ENCODE peak calls at places on chromosome 4, in eight cellular contexts. O is uterus, U is A549, K is fibroblast of lung, Y is body of pancreas, Q is neural progenitor cell, C is heart left ventricle, T is upper lobe of right lung. V is an unnamed sample.

GRCh38 chr4:42359686-42360085 is 37.6 kb upstream of the SHISA3 start:
- DNase-seq in O (no peak), U (no peak), K (peak; percentile 59), Y (no peak), Q (no peak), C (no peak), T (no peak), V (no peak)

GRCh38 chr4:57109530-57109846 is 697 bp downstream of the IGFBP7 start:
- DNase-seq in O (peak; percentile 24), U (no peak), K (no peak), Y (no peak), Q (no peak), C (no peak), T (no peak), V (no peak)

GRCh38 chr4:15912236-15912635 is 26.3 kb downstream of the FGFBP1 start:
- DNase-seq in O (no peak), U (no peak), K (no peak), Y (no peak), Q (no peak), C (no peak), T (no peak), V (no peak)

GRCh38 chr4:186651624-186652023 is 72.0 kb downstream of the FAT1 start:
- DNase-seq in O (no peak), U (peak; percentile 28), K (peak; percentile 52), Y (peak; percentile 94), Q (peak; percentile 82), C (peak; percentile 76), T (no peak), V (peak; percentile 35)

GRCh38 chr4:183303278-183303677 is 16.8 kb downstream of the CLDN22 start:
- DNase-seq in O (no peak), U (no peak), K (no peak), Y (no peak), Q (no peak), C (no peak), T (no peak), V (no peak)

GRCh38 chr4:132838244-132838643 is 310.9 kb upstream of the PCDH10 start:
- DNase-seq in O (no peak), U (no peak), K (no peak), Y (no peak), Q (no peak), C (no peak), T (no peak), V (no peak)

GRCh38 chr4:176309046-176309445 is 10.7 kb upstream of the SPCS3 start:
- DNase-seq in O (no peak), U (no peak), K (no peak), Y (no peak), Q (no peak), C (no peak), T (no peak), V (no peak)

GRCh38 chr4:173794662-173795061 is 264.6 kb upstream of the HAND2 start:
- DNase-seq in O (no peak), U (no peak), K (peak; percentile 78), Y (no peak), Q (no peak), C (no peak), T (no peak), V (no peak)

GRCh38 chr4:93416337-93417102 is 412.0 kb upstream of the ATOH1 start:
- DNase-seq in O (no peak), U (no peak), K (peak; percentile 27), Y (no peak), Q (no peak), C (no peak), T (no peak), V (no peak)

GRCh38 chr4:7187297-7187592 is 5.1 kb upstream of the SORCS2 start:
- DNase-seq in O (peak; percentile 8), U (no peak), K (no peak), Y (no peak), Q (no peak), C (no peak), T (peak; percentile 37), V (no peak)

GRCh38 chr4:16026155-16026761 is 57.6 kb downstream of the PROM1 start:
- DNase-seq in O (no peak), U (peak; percentile 21), K (peak; percentile 74), Y (peak; percentile 13), Q (peak; percentile 79), C (no peak), T (no peak), V (no peak)

GRCh38 chr4:118356731-118357130 is 3.9 kb upstream of the PRSS12 start:
- DNase-seq in O (no peak), U (no peak), K (peak; percentile 49), Y (no peak), Q (no peak), C (no peak), T (no peak), V (no peak)

GRCh38 chr4:158580064-158580463 is 58.4 kb downstream of the RXFP1 start:
- DNase-seq in O (no peak), U (no peak), K (no peak), Y (no peak), Q (peak; percentile 12), C (no peak), T (no peak), V (no peak)

GRCh38 chr4:5378002-5378401 is 326.7 kb downstream of the STK32B start:
- DNase-seq in O (no peak), U (no peak), K (no peak), Y (no peak), Q (peak; percentile 15), C (no peak), T (no peak), V (no peak)

GRCh38 chr4:115274545-115274944 is 161.1 kb upstream of the NDST4 start:
- DNase-seq in O (no peak), U (no peak), K (no peak), Y (no peak), Q (no peak), C (no peak), T (no peak), V (no peak)

GRCh38 chr4:79150820-79151416 is 174.9 kb downstream of the NAA11 start:
- DNase-seq in O (no peak), U (no peak), K (no peak), Y (no peak), Q (no peak), C (no peak), T (no peak), V (no peak)

GRCh38 chr4:184599492-184600135 is 49.6 kb downstream of the CASP3 start:
- DNase-seq in O (no peak), U (no peak), K (peak; percentile 80), Y (no peak), Q (no peak), C (no peak), T (no peak), V (peak; percentile 59)

GRCh38 chr4:119104644-119105273 is 30.9 kb upstream of the MYOZ2 start:
- DNase-seq in O (no peak), U (no peak), K (no peak), Y (no peak), Q (no peak), C (no peak), T (no peak), V (no peak)

GRCh38 chr4:182752158-182752910 is 164.9 kb downstream of the DCTD start:
- DNase-seq in O (no peak), U (no peak), K (no peak), Y (no peak), Q (peak; percentile 45), C (no peak), T (no peak), V (no peak)

GRCh38 chr4:7890635-7891393 is 48.8 kb downstream of the AFAP1 start:
- DNase-seq in O (no peak), U (no peak), K (peak; percentile 80), Y (no peak), Q (no peak), C (no peak), T (no peak), V (no peak)

GRCh38 chr4:55346851-55347255 is 811 bp downstream of the SRD5A3 start:
- DNase-seq in O (no peak), U (no peak), K (no peak), Y (peak; percentile 37), Q (no peak), C (no peak), T (no peak), V (no peak)
- H3K27ac ChIP-seq in O (peak overlapping the region; percentile 96), U (peak overlapping the region; percentile 94), K (peak overlapping the region; percentile 83), Y (peak overlapping the region; percentile 89), Q (no peak overlapping the region), C (peak overlapping the region; percentile 99), T (peak overlapping the region; percentile 93), V (peak overlapping the region; percentile 97)

GRCh38 chr4:130424211-130424610 is 1328.3 kb downstream of the C4orf33 start:
- DNase-seq in O (no peak), U (no peak), K (no peak), Y (no peak), Q (no peak), C (no peak), T (no peak), V (no peak)
- H3K4me3 ChIP-seq in O (no peak overlapping the region), U (no peak overlapping the region), K (no peak overlapping the region), Y (no peak overlapping the region), Q (no peak overlapping the region), C (no peak overlapping the region), T (no peak overlapping the region), V (no peak overlapping the region)

GRCh38 chr4:147409350-147409749 is 71.5 kb upstream of the EDNRA start:
- DNase-seq in O (no peak), U (no peak), K (peak; percentile 19), Y (no peak), Q (no peak), C (no peak), T (no peak), V (no peak)

GRCh38 chr4:147408189-147408588 is 72.7 kb upstream of the EDNRA start:
- DNase-seq in O (no peak), U (no peak), K (no peak), Y (no peak), Q (no peak), C (peak; percentile 9), T (no peak), V (no peak)

GRCh38 chr4:147407261-147408045 is 73.4 kb upstream of the EDNRA start:
- DNase-seq in O (no peak), U (no peak), K (no peak), Y (no peak), Q (peak; percentile 12), C (peak; percentile 23), T (no peak), V (no peak)
- TF ChIP-seq CTCF in O (no peak), U (no peak), K (peak; percentile 39), Y (no peak), Q (peak; percentile 67), C (no peak), T (peak; percentile 20), V (no peak)

GRCh38 chr4:121688696-121689095 is 8.1 kb downstream of the ANXA5 start:
- DNase-seq in O (no peak), U (no peak), K (no peak), Y (no peak), Q (no peak), C (no peak), T (no peak), V (no peak)

GRCh38 chr4:121693450-121693849 is 3.3 kb downstream of the ANXA5 start:
- DNase-seq in O (no peak), U (no peak), K (no peak), Y (no peak), Q (no peak), C (no peak), T (no peak), V (no peak)

GRCh38 chr4:121696140-121696640 is 590 bp downstream of the ANXA5 start:
- DNase-seq in O (peak; percentile 82), U (no peak), K (peak; percentile 87), Y (peak; percentile 78), Q (peak; percentile 44), C (peak; percentile 85), T (peak; percentile 90), V (peak; percentile 88)

GRCh38 chr4:121690001-121690400 is 6.8 kb downstream of the ANXA5 start:
- DNase-seq in O (no peak), U (no peak), K (peak; percentile 43), Y (no peak), Q (no peak), C (no peak), T (no peak), V (no peak)

GRCh38 chr4:121692261-121692660 is 4.5 kb downstream of the ANXA5 start:
- DNase-seq in O (no peak), U (no peak), K (no peak), Y (no peak), Q (no peak), C (no peak), T (no peak), V (no peak)
- H3K27ac ChIP-seq in O (peak overlapping the region; percentile 95), U (peak overlapping the region; percentile 72), K (peak overlapping the region; percentile 95), Y (peak overlapping the region; percentile 41), Q (no peak overlapping the region), C (no peak overlapping the region), T (no peak overlapping the region), V (no peak overlapping the region)